ENCODE peak calls at places on chromosomes 2 and 18, in eight cellular contexts. Y is thyroid gland, O is sigmoid colon, R is HCT116, D is prostate gland, T is body of pancreas, K is uterus, W is HepG2. C is an unnamed sample.

GRCh38 chr2:144524190-144524957 is 4.5 kb upstream of the ZEB2 start:
- DNase-seq in Y (no peak), T (peak; percentile 30), R (no peak), D (no peak), O (peak; percentile 80), K (peak; percentile 66), W (no peak), C (peak; percentile 72)

GRCh38 chr2:140506606-140507005 is 1624.2 kb downstream of the LRP1B start:
- DNase-seq in O (no peak), D (no peak), K (no peak), R (no peak), W (no peak), Y (no peak), T (no peak), C (no peak)

GRCh38 chr2:28506112-28506511 is 10.3 kb downstream of the PLB1 start:
- DNase-seq in O (no peak), T (no peak), Y (peak; percentile 73), K (no peak), W (no peak), R (no peak), D (no peak), C (no peak)

GRCh38 chr2:54573532-54573915 is 117.4 kb downstream of the SPTBN1 start:
- DNase-seq in R (no peak), T (no peak), W (no peak), K (no peak), Y (no peak), O (no peak), D (no peak), C (no peak)

GRCh38 chr18:37253424-37254255 is 312.0 kb downstream of the CELF4 start:
- DNase-seq in W (no peak), O (no peak), R (no peak), T (peak; percentile 65), K (no peak), D (no peak), Y (peak; percentile 58), C (no peak)

GRCh38 chr18:42229211-42230210 is 274.5 kb downstream of the PIK3C3 start:
- DNase-seq in Y (no peak), O (no peak), D (no peak), T (no peak), W (no peak), R (no peak), K (no peak), C (no peak)

GRCh38 chr2:30287190-30287589 is 55.9 kb downstream of the LBH start:
- DNase-seq in W (no peak), T (no peak), K (no peak), O (no peak), D (no peak), Y (no peak), R (no peak), C (no peak)

GRCh38 chr18:29651121-29651675 is 1391.3 kb downstream of the DSC3 start:
- DNase-seq in T (no peak), D (no peak), Y (no peak), W (no peak), R (no peak), O (no peak), K (no peak), C (no peak)

GRCh38 chr2:71064754-71065621 is 3.5 kb upstream of the NAGK start:
- DNase-seq in T (peak; percentile 56), R (no peak), O (no peak), K (no peak), Y (no peak), W (no peak), D (no peak), C (no peak)

GRCh38 chr2:72800491-72800890 is 25.3 kb downstream of the EXOC6B start:
- DNase-seq in O (no peak), K (no peak), Y (no peak), W (no peak), D (no peak), T (no peak), R (no peak), C (no peak)

GRCh38 chr2:32832821-32833220 is 113.9 kb upstream of the LTBP1 start:
- DNase-seq in K (no peak), D (no peak), T (no peak), Y (no peak), O (no peak), R (no peak), W (no peak), C (no peak)

GRCh38 chr18:78895207-78896001 is 84.2 kb upstream of the SALL3 start:
- DNase-seq in D (no peak), W (no peak), O (no peak), R (no peak), T (no peak), Y (no peak), K (no peak), C (no peak)

GRCh38 chr18:22813648-22814328 is 119.3 kb upstream of the RBBP8 start:
- DNase-seq in D (peak; percentile 43), Y (no peak), W (peak; percentile 21), O (no peak), T (peak; percentile 26), R (no peak), K (no peak), C (no peak)

DNA sequence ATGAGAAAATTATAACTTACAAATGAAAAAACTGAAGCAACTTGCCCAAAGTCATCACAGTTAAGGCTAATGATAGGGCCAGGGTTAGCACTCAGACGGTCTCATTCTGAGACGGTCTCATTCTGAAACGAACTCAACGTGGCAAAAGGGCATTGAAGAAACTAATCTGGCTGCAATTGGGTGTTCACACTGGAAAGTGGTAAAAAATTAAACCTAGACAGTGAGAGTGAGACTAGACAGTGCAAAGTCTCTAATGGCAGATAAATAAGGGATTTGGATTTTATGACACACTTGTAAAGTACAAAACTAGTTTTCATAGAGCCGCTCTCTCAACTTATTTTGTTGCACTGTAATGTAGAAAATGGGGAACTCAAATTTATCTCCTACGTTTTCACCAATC is 9.2 kb downstream of the LRPPRC start:
- DNase-seq in O (no peak), Y (no peak), K (no peak), T (no peak), R (no peak), W (no peak), D (no peak), C (no peak)
- H3K36me3 ChIP-seq in O (no peaks in the 10 kb centered on the region), Y (peaks cover 5% of the 10 kb centered on the region), K (no peaks in the 10 kb centered on the region), T (no peaks in the 10 kb centered on the region), R (peaks cover 46% of the 10 kb centered on the region), W (peaks cover 55% of the 10 kb centered on the region), D (no peaks in the 10 kb centered on the region), C (peaks cover 29% of the 10 kb centered on the region)

DNA sequence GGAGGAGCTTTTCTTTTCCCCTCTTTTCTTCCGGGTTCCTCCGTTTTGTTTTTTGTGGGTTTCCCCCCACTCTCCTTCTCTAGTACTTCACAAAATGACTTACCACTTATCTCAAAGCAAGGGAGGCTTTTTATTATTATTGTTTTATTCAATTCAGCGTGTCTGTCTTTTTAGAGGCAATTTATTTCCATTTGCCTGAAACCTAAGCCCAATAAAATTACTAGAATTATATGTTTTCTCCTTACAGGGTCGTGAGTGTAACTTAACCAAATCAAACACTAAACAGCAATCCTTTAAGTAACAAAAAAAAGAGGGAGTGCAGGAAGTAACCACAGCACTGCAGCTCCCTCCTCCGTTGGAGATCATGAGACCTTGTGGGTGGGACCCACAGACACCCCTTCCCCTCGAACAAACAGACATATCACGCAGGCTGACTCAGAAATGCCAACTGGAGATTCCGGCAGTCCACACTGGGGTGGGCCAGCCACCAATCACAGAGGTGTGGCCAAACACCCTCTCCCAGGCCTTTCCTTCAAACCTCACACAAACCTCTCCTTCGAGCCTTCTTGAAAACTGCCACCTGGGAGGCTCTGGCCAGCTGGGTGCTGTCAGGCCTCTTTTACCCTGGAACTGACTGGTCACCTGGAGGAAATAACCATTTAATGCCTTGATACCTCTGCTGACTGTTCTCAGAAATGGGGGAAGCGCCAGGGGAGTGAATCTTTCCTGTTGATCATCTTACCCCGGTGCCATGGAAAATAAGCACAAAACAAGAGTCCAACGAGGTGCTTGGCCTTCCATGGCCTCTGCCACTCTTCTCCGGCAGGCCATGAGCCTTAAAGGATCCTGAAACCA is 207.1 kb upstream of the SMAD2 start:
- DNase-seq in W (no peak), K (no peak), O (no peak), D (no peak), Y (peak; percentile 31), R (no peak), T (no peak), C (no peak)
- H3K4me1 ChIP-seq in W (no peaks in the 10 kb centered on the region), K (no peaks in the 10 kb centered on the region), O (peaks cover 21% of the 10 kb centered on the region), D (peaks cover 10% of the 10 kb centered on the region), Y (peaks cover 57% of the 10 kb centered on the region), R (peaks cover 22% of the 10 kb centered on the region), T (peaks cover 58% of the 10 kb centered on the region), C (peaks cover 41% of the 10 kb centered on the region)

GRCh38 chr2:191020221-191020741 is 6.3 kb upstream of the STAT1 start:
- DNase-seq in O (peak; percentile 96), D (peak; percentile 92), K (peak; percentile 97), T (peak; percentile 96), R (peak; percentile 90), Y (peak; percentile 94), W (peak; percentile 96), C (peak; percentile 94)

GRCh38 chr2:191023235-191023679 is 9.3 kb upstream of the STAT1 start:
- DNase-seq in Y (no peak), K (no peak), R (no peak), D (no peak), W (no peak), O (no peak), T (no peak), C (no peak)

GRCh38 chr2:191018048-191018447 is 4.1 kb upstream of the STAT1 start:
- DNase-seq in R (no peak), T (no peak), Y (no peak), K (no peak), W (no peak), O (no peak), D (no peak), C (no peak)

GRCh38 chr2:191018663-191019119 is 4.7 kb upstream of the STAT1 start:
- DNase-seq in R (no peak), T (no peak), O (no peak), Y (no peak), W (no peak), D (no peak), K (no peak), C (no peak)

GRCh38 chr2:191020742-191021381 is 6.9 kb upstream of the STAT1 start:
- DNase-seq in R (no peak), Y (peak; percentile 12), T (peak; percentile 61), O (peak; percentile 80), D (peak; percentile 11), K (peak; percentile 58), W (peak; percentile 71), C (peak; percentile 21)
- TF ChIP-seq POLR2A in R (no peak), Y (no peak), T (no peak), O (no peak), D (no peak), K (no peak), W (peak; percentile 68), C (no peak)

DNA sequence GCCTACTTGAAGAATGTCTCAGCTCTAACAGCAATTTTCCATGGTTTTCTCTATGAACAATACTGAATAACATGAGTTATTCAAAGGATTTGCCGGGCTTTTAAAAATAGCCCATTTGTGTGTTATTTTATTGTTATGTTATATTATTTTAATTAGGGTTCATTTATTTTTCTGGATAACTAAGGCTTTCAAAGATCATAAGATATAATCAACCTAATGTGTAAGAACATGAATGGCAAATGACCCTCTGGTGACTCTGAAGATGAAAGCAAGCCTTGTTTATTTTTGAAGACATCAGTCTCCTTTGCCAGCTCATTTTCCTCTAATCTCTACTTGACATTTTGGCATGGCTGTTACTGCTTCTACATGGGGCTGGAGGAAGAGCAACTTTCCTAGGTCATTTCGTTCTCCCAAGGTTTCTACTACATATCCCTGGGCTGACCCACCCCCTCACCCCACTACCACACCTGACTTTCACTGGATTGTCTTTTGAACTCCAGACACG is 10.6 kb downstream of the FAP start:
- DNase-seq in T (no peak), Y (no peak), O (no peak), D (no peak), K (no peak), R (no peak), W (no peak), C (no peak)
- H3K36me3 ChIP-seq in T (no peaks in the 10 kb centered on the region), Y (no peaks in the 10 kb centered on the region), O (no peaks in the 10 kb centered on the region), D (no peaks in the 10 kb centered on the region), K (no peaks in the 10 kb centered on the region), R (no peaks in the 10 kb centered on the region), W (no peaks in the 10 kb centered on the region), C (no peaks in the 10 kb centered on the region)